ENCODE peak calls at places on chromosomes 11 and 22, in four cellular contexts. I is fibroblast of lung, P is GM04504, H is A549. T is an unnamed sample.

GRCh38 chr22:32841175-32841574 is 39.7 kb downstream of the TIMP3 start:
- DNase-seq in I (no peak), P (no peak), H (no peak), T (no peak)

GRCh38 chr22:37212174-37212906 is at the start of gene SSTR3:
- DNase-seq in I (no peak), P (no peak), H (no peak), T (peak; percentile 63)

GRCh38 chr11:72100009-72100408 is 3.1 kb downstream of the LAMTOR1 start:
- DNase-seq in I (no peak), P (no peak), H (no peak), T (no peak)

GRCh38 chr11:70646272-70647049 is 248.1 kb downstream of the CTTN start:
- DNase-seq in I (no peak), P (no peak), H (no peak), T (no peak)

GRCh38 chr11:72445423-72445822 is 11.1 kb upstream of the CLPB start:
- DNase-seq in I (no peak), P (no peak), H (no peak), T (no peak)

GRCh38 chr22:46131151-46131587 is 19.2 kb upstream of the PPARA start:
- DNase-seq in I (no peak), P (no peak), H (no peak), T (no peak)

GRCh38 chr11:2293396-2294339 is 8.1 kb downstream of the C11orf21 start:
- DNase-seq in I (no peak), P (no peak), H (no peak), T (peak; percentile 9)

GRCh38 chr22:32202539-32203180 is 2.2 kb downstream of the RFPL2 start:
- DNase-seq in I (peak; percentile 16), P (no peak), H (peak; percentile 47), T (peak; percentile 67)

GRCh38 chr22:42957958-42958357 is 57.0 kb downstream of the PACSIN2 start:
- DNase-seq in I (no peak), P (no peak), H (no peak), T (no peak)

GRCh38 chr22:19109198-19110063 is 12.8 kb downstream of the DGCR2 start:
- DNase-seq in I (peak; percentile 72), P (no peak), H (no peak), T (no peak)

GRCh38 chr22:44363214-44363979 is 50.6 kb upstream of the SHISAL1 start:
- DNase-seq in I (peak; percentile 97), P (peak; percentile 96), H (peak; percentile 60), T (no peak)

GRCh38 chr11:47587733-47588326 is 1.4 kb downstream of the FAM180B start:
- DNase-seq in I (no peak), P (no peak), H (no peak), T (no peak)

GRCh38 chr11:22703040-22703439 is 36.6 kb downstream of the GAS2 start:
- DNase-seq in I (peak; percentile 51), P (no peak), H (peak; percentile 3), T (no peak)

GRCh38 chr11:96954587-96954986 is 564.8 kb downstream of the JRKL start:
- DNase-seq in I (no peak), P (no peak), H (no peak), T (no peak)

GRCh38 chr11:78744949-78745348 is 170.3 kb upstream of the NARS2 start:
- DNase-seq in I (no peak), P (no peak), H (no peak), T (no peak)

GRCh38 chr11:1261241-1262071 is 38.6 kb downstream of the MUC5B start:
- DNase-seq in I (no peak), P (no peak), H (no peak), T (no peak)

GRCh38 chr11:114395776-114396175 is 4.5 kb downstream of the C11orf71 start:
- DNase-seq in I (no peak), P (no peak), H (no peak), T (peak; percentile 10)

GRCh38 chr11:65906602-65907001 is 6.4 kb upstream of the FOSL1 start:
- DNase-seq in I (no peak), P (no peak), H (no peak), T (no peak)